ENCODE peak calls at places on chromosome 20, in six cellular contexts. One of them, this sample, is unnamed.

GRCh38 chr20:36878913-36879312 is 3.0 kb downstream of the TLDC2 start:
- DNase-seq in RWPE1: no peak
- DNase-seq in hepatocyte: no peak
- DNase-seq in CD4-positive, CD25-positive, alpha-beta regulatory T cell: no peak
- DNase-seq in GM04503: no peak
- DNase-seq in renal cortical epithelial cell: no peak
- DNase-seq in this sample: no peak

GRCh38 chr20:4544765-4545164 is 176.9 kb upstream of the PRND start:
- DNase-seq in RWPE1: no peak
- DNase-seq in hepatocyte: no peak
- DNase-seq in CD4-positive, CD25-positive, alpha-beta regulatory T cell: no peak
- DNase-seq in GM04503: peak
- DNase-seq in renal cortical epithelial cell: no peak
- DNase-seq in this sample: no peak

GRCh38 chr20:23180451-23180921 is 94.4 kb upstream of the CD93 start:
- DNase-seq in RWPE1: no peak
- DNase-seq in hepatocyte: no peak
- DNase-seq in CD4-positive, CD25-positive, alpha-beta regulatory T cell: no peak
- DNase-seq in GM04503: no peak
- DNase-seq in renal cortical epithelial cell: no peak
- DNase-seq in this sample: peak

GRCh38 chr20:56566621-56567020 is 33.6 kb downstream of the FAM209B start:
- DNase-seq in RWPE1: no peak
- DNase-seq in hepatocyte: peak
- DNase-seq in CD4-positive, CD25-positive, alpha-beta regulatory T cell: no peak
- DNase-seq in GM04503: no peak
- DNase-seq in renal cortical epithelial cell: no peak
- DNase-seq in this sample: no peak

GRCh38 chr20:56414842-56415765 is 3.0 kb downstream of the CASS4 start:
- DNase-seq in RWPE1: no peak
- DNase-seq in hepatocyte: no peak
- DNase-seq in CD4-positive, CD25-positive, alpha-beta regulatory T cell: peak
- DNase-seq in GM04503: no peak
- DNase-seq in renal cortical epithelial cell: no peak
- DNase-seq in this sample: no peak

GRCh38 chr20:52446421-52447231 is 255.0 kb upstream of the ZFP64 start:
- DNase-seq in RWPE1: no peak
- DNase-seq in hepatocyte: no peak
- DNase-seq in CD4-positive, CD25-positive, alpha-beta regulatory T cell: no peak
- DNase-seq in GM04503: no peak
- DNase-seq in renal cortical epithelial cell: no peak
- DNase-seq in this sample: no peak

GRCh38 chr20:19583532-19584175 is 174.4 kb upstream of the RIN2 start:
- DNase-seq in RWPE1: peak
- DNase-seq in hepatocyte: peak
- DNase-seq in CD4-positive, CD25-positive, alpha-beta regulatory T cell: no peak
- DNase-seq in GM04503: peak
- DNase-seq in renal cortical epithelial cell: peak
- DNase-seq in this sample: peak

GRCh38 chr20:17505664-17506517 is 25.3 kb downstream of the BFSP1 start:
- DNase-seq in RWPE1: peak
- DNase-seq in hepatocyte: no peak
- DNase-seq in CD4-positive, CD25-positive, alpha-beta regulatory T cell: no peak
- DNase-seq in GM04503: no peak
- DNase-seq in renal cortical epithelial cell: no peak
- DNase-seq in this sample: no peak

GRCh38 chr20:57456116-57456515 is 64.9 kb downstream of the RBM38 start:
- DNase-seq in RWPE1: no peak
- DNase-seq in hepatocyte: no peak
- DNase-seq in CD4-positive, CD25-positive, alpha-beta regulatory T cell: no peak
- DNase-seq in GM04503: no peak
- DNase-seq in renal cortical epithelial cell: no peak
- DNase-seq in this sample: no peak

GRCh38 chr20:25136643-25137559 is 55.0 kb upstream of the VSX1 start:
- DNase-seq in RWPE1: peak
- DNase-seq in hepatocyte: peak
- DNase-seq in CD4-positive, CD25-positive, alpha-beta regulatory T cell: no peak
- DNase-seq in GM04503: peak
- DNase-seq in renal cortical epithelial cell: peak
- DNase-seq in this sample: no peak

GRCh38 chr20:12252793-12253192 is 335.1 kb downstream of the BTBD3 start:
- DNase-seq in RWPE1: no peak
- DNase-seq in hepatocyte: no peak
- DNase-seq in CD4-positive, CD25-positive, alpha-beta regulatory T cell: no peak
- DNase-seq in GM04503: no peak
- DNase-seq in renal cortical epithelial cell: no peak
- DNase-seq in this sample: no peak

GRCh38 chr20:40961686-40962640 is 66.7 kb upstream of the TOP1 start:
- DNase-seq in RWPE1: peak
- DNase-seq in hepatocyte: no peak
- DNase-seq in CD4-positive, CD25-positive, alpha-beta regulatory T cell: no peak
- DNase-seq in GM04503: no peak
- DNase-seq in renal cortical epithelial cell: peak
- DNase-seq in this sample: no peak

GRCh38 chr20:32807706-32808105 is 12.0 kb upstream of the MAPRE1 start:
- DNase-seq in RWPE1: no peak
- DNase-seq in hepatocyte: no peak
- DNase-seq in CD4-positive, CD25-positive, alpha-beta regulatory T cell: no peak
- DNase-seq in GM04503: no peak
- DNase-seq in renal cortical epithelial cell: no peak
- DNase-seq in this sample: no peak

This sample was measured in gastrocnemius medialis.